ENCODE peak calls at places on chromosomes 1 and 21, in five cellular contexts. One of them, this sample, is unnamed.

GRCh38 chr1:4170953-4171352 is 270.9 kb upstream of the C1orf174 start:
- DNase-seq in Kasumi-1: no peak
- DNase-seq in left lung: no peak
- DNase-seq in upper lobe of right lung: peak; percentile 37
- DNase-seq in BJ: no peak
- DNase-seq in this sample: no peak

GRCh38 chr1:200901796-200902444 is 7.2 kb downstream of the INAVA start:
- DNase-seq in Kasumi-1: no peak
- DNase-seq in upper lobe of right lung: no peak
- DNase-seq in left lung: no peak
- DNase-seq in BJ: no peak
- DNase-seq in this sample: no peak

GRCh38 chr1:117068580-117068979 is 8.5 kb downstream of the TTF2 start:
- DNase-seq in BJ: no peak
- DNase-seq in upper lobe of right lung: no peak
- DNase-seq in left lung: no peak
- DNase-seq in Kasumi-1: no peak
- DNase-seq in this sample: no peak

GRCh38 chr1:162562452-162562828 is 918 bp downstream of the UAP1 start:
- DNase-seq in BJ: no peak
- DNase-seq in Kasumi-1: peak; percentile 39
- DNase-seq in upper lobe of right lung: no peak
- DNase-seq in left lung: no peak
- DNase-seq in this sample: peak; percentile 22

GRCh38 chr1:201385299-201385891 is 7.9 kb upstream of the TNNT2 start:
- DNase-seq in left lung: peak; percentile 57
- DNase-seq in Kasumi-1: peak; percentile 29
- DNase-seq in upper lobe of right lung: peak; percentile 84
- DNase-seq in BJ: no peak
- DNase-seq in this sample: peak; percentile 89

GRCh38 chr1:106254748-106255147 is 801.7 kb upstream of the PRMT6 start:
- DNase-seq in upper lobe of right lung: no peak
- DNase-seq in BJ: no peak
- DNase-seq in left lung: no peak
- DNase-seq in Kasumi-1: no peak
- DNase-seq in this sample: no peak

GRCh38 chr1:36653850-36654249 is 171.1 kb upstream of the CSF3R start:
- DNase-seq in upper lobe of right lung: no peak
- DNase-seq in left lung: no peak
- DNase-seq in BJ: no peak
- DNase-seq in Kasumi-1: no peak
- DNase-seq in this sample: no peak

GRCh38 chr1:212915245-212916091 is 34.9 kb upstream of the VASH2 start:
- DNase-seq in Kasumi-1: no peak
- DNase-seq in BJ: no peak
- DNase-seq in upper lobe of right lung: no peak
- DNase-seq in left lung: no peak
- DNase-seq in this sample: no peak

GRCh38 chr1:243719476-243719875 is 130.6 kb downstream of the AKT3 start:
- DNase-seq in left lung: no peak
- DNase-seq in Kasumi-1: no peak
- DNase-seq in BJ: no peak
- DNase-seq in upper lobe of right lung: no peak
- DNase-seq in this sample: no peak

GRCh38 chr1:164589961-164590507 is 31.1 kb downstream of the PBX1 start:
- DNase-seq in left lung: no peak
- DNase-seq in BJ: no peak
- DNase-seq in upper lobe of right lung: no peak
- DNase-seq in Kasumi-1: no peak
- DNase-seq in this sample: no peak

GRCh38 chr21:29581393-29581792 is 282.7 kb downstream of the BACH1 start:
- DNase-seq in Kasumi-1: no peak
- DNase-seq in upper lobe of right lung: no peak
- DNase-seq in BJ: no peak
- DNase-seq in left lung: no peak
- DNase-seq in this sample: no peak

GRCh38 chr1:1213919-1214599 is at the start of gene TNFRSF4:
- DNase-seq in BJ: no peak
- DNase-seq in Kasumi-1: no peak
- DNase-seq in upper lobe of right lung: no peak
- DNase-seq in left lung: no peak
- DNase-seq in this sample: peak; percentile 49

GRCh38 chr1:156433032-156433431 is 64.0 kb downstream of the RHBG start:
- DNase-seq in upper lobe of right lung: no peak
- DNase-seq in BJ: no peak
- DNase-seq in Kasumi-1: no peak
- DNase-seq in left lung: no peak
- DNase-seq in this sample: no peak